ENCODE peak calls at places on chromosomes 11 and 22, in five cellular contexts. M, Y, K, T and G are unnamed samples.

GRCh38 chr11:90220391-90220790 is 2.5 kb downstream of the CHORDC1 start:
- DNase-seq in M (peak), Y (no peak), K (peak), T (no peak), G (no peak)

GRCh38 chr11:134505125-134505524 is 93.1 kb upstream of the B3GAT1 start:
- DNase-seq in M (no peak), Y (no peak), K (no peak), T (no peak), G (no peak)

GRCh38 chr11:90243534-90243933 is 20.7 kb upstream of the CHORDC1 start:
- DNase-seq in M (no peak), Y (no peak), K (no peak), T (no peak), G (no peak)

GRCh38 chr11:107882095-107882820 is 23.7 kb upstream of the SLC35F2 start:
- DNase-seq in M (no peak), Y (no peak), K (no peak), T (no peak), G (no peak)

GRCh38 chr11:106161775-106162174 is 84.3 kb downstream of the AASDHPPT start:
- DNase-seq in M (no peak), Y (no peak), K (no peak), T (no peak), G (no peak)

GRCh38 chr11:45889966-45890365 is 4.5 kb downstream of the MAPK8IP1 start:
- DNase-seq in M (no peak), Y (no peak), K (no peak), T (no peak), G (no peak)

GRCh38 chr11:130872102-130872501 is 44.2 kb downstream of the SNX19 start:
- DNase-seq in M (no peak), Y (no peak), K (no peak), T (no peak), G (no peak)

GRCh38 chr11:112727341-112727841 is 233.8 kb upstream of the NCAM1 start:
- DNase-seq in M (no peak), Y (no peak), K (no peak), T (no peak), G (no peak)

GRCh38 chr11:76694664-76695063 is 24.1 kb upstream of the LRRC32 start:
- DNase-seq in M (peak), Y (no peak), K (peak), T (no peak), G (no peak)

GRCh38 chr11:76695767-76696166 is 25.2 kb upstream of the LRRC32 start:
- DNase-seq in M (no peak), Y (no peak), K (no peak), T (no peak), G (no peak)

GRCh38 chr11:76693791-76694190 is 23.2 kb upstream of the LRRC32 start:
- DNase-seq in M (no peak), Y (no peak), K (no peak), T (no peak), G (no peak)

GRCh38 chr11:76696756-76697155 is 26.2 kb upstream of the LRRC32 start:
- DNase-seq in M (no peak), Y (no peak), K (no peak), T (no peak), G (no peak)

DNA sequence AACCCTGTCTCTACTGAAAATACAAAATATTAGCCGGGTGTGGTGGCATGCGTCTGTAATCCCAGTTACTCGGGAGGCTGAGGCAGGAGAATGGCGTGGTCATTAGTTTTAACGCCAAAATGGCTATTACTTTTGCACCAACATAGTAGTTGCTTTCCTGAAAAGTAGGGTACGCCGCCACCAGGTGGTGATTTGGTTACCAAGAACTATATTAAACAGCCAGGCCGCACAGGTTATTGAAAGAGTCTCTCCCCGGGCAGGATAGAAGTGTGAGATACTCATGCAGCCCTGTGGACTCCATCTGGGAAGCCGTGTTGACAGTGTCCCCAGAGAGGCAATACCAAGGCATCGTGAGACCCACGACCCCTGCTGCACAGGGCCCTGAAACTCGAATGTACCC is 24.6 kb upstream of the LRRC32 start:
- DNase-seq in M (no peak), Y (no peak), K (no peak), T (no peak), G (no peak)
- TF ChIP-seq CTCF in M (no peak), Y (no peak), K (no peak), T (no peak), G (no peak)

GRCh38 chr11:64804346-64805210 is 1.6 kb upstream of the MAP4K2 start:
- DNase-seq in M (no peak), Y (no peak), K (no peak), T (no peak), G (no peak)
- H3K4me3 ChIP-seq in M (no peak), Y (no peak), K (no peak), T (peak), G (no peak)

GRCh38 chr11:58905716-58906547 is 33.4 kb upstream of the GLYATL1 start:
- DNase-seq in M (peak), Y (peak), K (peak), T (peak), G (peak)
- TF ChIP-seq CTCF in M (peak), Y (no peak), K (peak), T (peak), G (peak)

GRCh38 chr22:40331706-40332105 is 14.6 kb upstream of the ADSL start:
- DNase-seq in M (no peak), Y (no peak), K (no peak), T (no peak), G (no peak)
- H3K4me3 ChIP-seq in M (no peak), Y (no peak), K (no peak), T (no peak), G (no peak)

GRCh38 chr11:60871378-60872061 is 4.2 kb downstream of the ZP1 start:
- DNase-seq in M (peak), Y (peak), K (no peak), T (peak), G (no peak)
- TF ChIP-seq CTCF in M (peak), Y (no peak), K (peak), T (peak), G (no peak)

DNA sequence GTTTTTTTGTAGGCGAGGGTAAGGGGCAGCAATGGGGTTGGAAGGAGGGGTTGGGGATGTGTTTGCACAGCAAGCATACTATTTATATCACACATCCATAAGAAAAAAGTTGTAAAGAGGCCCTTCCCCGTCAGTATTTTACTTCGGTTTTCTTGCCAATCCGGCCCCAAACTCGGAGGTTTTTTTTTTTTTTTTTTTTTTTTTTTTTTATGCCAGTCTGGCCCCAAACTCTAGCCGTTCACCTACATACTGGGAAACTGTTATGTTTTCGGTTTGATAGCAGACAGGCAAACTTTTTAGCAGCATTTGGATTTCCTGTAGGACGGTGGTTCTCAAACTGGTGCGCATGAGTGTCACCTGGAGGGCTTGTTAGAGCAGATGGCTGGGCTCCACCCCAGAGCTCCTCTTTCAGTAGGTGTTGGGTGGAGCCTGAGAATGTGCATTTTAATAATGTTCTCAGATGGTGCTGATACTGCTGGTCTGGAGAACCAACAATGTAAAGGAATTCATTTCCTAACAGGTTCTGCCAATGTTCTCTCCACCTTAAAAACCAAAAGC is 76.5 kb upstream of the ZBED5 start:
- DNase-seq in M (no peak), Y (no peak), K (no peak), T (no peak), G (no peak)
- H3K4me3 ChIP-seq in M (peak), Y (peak), K (peak), T (peak), G (peak)

GRCh38 chr11:44507491-44507890 is 58.0 kb upstream of the CD82 start:
- DNase-seq in M (no peak), Y (no peak), K (no peak), T (no peak), G (no peak)
- TF ChIP-seq CTCF in M (no peak), Y (no peak), K (no peak), T (no peak), G (no peak)

GRCh38 chr11:128613300-128613995 is 26.1 kb upstream of the ETS1 start:
- DNase-seq in M (no peak), Y (no peak), K (no peak), T (no peak), G (no peak)

GRCh38 chr11:128607819-128608218 is 20.5 kb upstream of the ETS1 start:
- DNase-seq in M (no peak), Y (peak), K (no peak), T (no peak), G (no peak)

GRCh38 chr11:128615076-128615475 is 27.7 kb upstream of the ETS1 start:
- DNase-seq in M (no peak), Y (no peak), K (no peak), T (no peak), G (no peak)

GRCh38 chr11:128608732-128609131 is 21.4 kb upstream of the ETS1 start:
- DNase-seq in M (no peak), Y (no peak), K (no peak), T (no peak), G (no peak)

DNA sequence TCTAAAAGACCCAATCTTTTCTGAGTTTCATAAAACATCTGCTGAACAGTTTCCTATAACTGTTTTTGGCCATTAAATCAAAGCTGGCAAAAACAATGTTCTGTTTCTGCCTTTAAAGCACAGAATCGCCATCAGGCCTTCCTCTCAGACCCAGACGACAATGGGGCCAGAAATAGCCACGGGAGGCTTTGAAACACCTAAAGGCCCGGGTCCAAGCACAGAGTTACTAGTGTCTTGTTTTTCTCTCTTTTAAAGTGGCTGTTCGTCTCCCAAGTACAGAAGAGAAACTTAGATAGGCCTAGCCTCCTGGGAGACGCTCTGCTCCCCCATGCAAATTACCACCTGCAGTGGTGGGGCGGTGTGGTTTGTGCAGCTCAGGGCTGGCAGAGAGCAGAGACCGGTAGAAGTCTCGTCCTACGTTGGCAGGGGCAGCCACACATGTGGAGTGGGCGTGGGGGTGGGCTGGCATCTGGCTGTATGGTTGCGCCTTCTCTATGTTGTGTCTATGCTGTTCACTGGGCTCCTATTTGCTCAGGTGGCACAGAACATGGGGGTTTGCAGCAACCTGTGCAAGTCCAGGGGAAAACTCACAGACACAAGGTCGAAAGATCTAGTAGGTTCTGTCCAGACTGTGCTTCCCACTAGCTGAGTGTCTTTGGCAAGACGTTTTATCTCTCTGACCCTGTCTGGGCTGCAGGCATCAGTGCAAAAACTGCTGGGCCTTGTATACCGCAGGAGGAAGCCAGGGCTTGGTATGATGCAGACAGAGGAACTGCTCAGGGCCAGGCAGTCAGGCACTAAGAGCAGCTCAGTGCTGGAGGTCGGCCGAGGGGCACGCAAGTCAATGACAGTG is 23.6 kb upstream of the ETS1 start:
- DNase-seq in M (no peak), Y (no peak), K (no peak), T (no peak), G (no peak)
- H3K4me3 ChIP-seq in M (no peak), Y (no peak), K (no peak), T (no peak), G (no peak)